ENCODE peak calls at places on chromosomes 5 and 9, in four cellular contexts. Q is T-helper 17 cell, G is lower lobe of right lung, E is left lung. S is an unnamed sample.
A peak's percentile ranks its signal among the peaks of the same experiment; 100 is the strongest.

GRCh38 chr9:5793812-5794211 is 39.1 kb downstream of the ERMP1 start:
- ATAC-seq in Q (peak; percentile 47), E (no peak), G (no peak), S (no peak)

GRCh38 chr9:124834586-124834985 is 18.7 kb upstream of the WDR38 start:
- ATAC-seq in Q (no peak), G (peak; percentile 37), E (peak; percentile 61), S (peak; percentile 23)

GRCh38 chr9:4620046-4620765 is 41.9 kb upstream of the PLPP6 start:
- ATAC-seq in E (no peak), G (no peak), Q (peak; percentile 75), S (no peak)

GRCh38 chr9:83537331-83538171 is 650 bp downstream of the FRMD3 start:
- ATAC-seq in Q (no peak), E (no peak), G (peak; percentile 27), S (no peak)

GRCh38 chr5:17224858-17225436 is 7.5 kb downstream of the BASP1 start:
- ATAC-seq in E (no peak), Q (peak; percentile 54), G (no peak), S (no peak)

GRCh38 chr5:125743939-125744338 is 679.3 kb upstream of the GRAMD2B start:
- ATAC-seq in G (no peak), Q (no peak), E (no peak), S (no peak)

GRCh38 chr5:149452665-149453617 is 73.8 kb upstream of the IL17B start:
- ATAC-seq in G (peak; percentile 27), Q (no peak), E (peak; percentile 45), S (peak; percentile 62)

GRCh38 chr5:139837711-139838380 is 42.2 kb downstream of the PSD2 start:
- ATAC-seq in G (no peak), E (no peak), Q (no peak), S (no peak)

GRCh38 chr5:178859625-178860521 is at the start of gene ZNF354B:
- ATAC-seq in G (peak; percentile 98), E (peak; percentile 99), Q (peak; percentile 98), S (peak; percentile 97)

GRCh38 chr5:129991780-129992179 is 87.5 kb downstream of the CHSY3 start:
- ATAC-seq in E (no peak), G (no peak), Q (no peak), S (no peak)

DNA sequence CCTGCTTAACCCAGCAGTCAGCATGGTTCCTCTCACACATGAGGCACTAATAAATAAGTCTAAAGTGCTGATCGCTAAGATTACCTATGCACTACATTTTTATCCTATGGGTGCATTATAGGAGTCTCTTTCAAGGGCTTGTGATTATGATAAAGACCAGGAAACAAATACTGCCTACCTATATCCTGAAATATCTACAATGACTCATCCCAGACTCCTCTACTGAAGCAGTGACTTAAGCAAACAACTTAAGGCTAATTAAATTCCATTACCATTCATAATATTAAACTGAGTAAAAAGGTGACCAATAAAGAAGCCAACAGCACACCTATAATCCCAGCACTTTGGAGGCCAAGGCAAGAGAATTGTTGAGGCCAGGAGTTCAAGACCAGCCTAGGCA is 338.4 kb downstream of the DNAH5 start:
- ATAC-seq in G (no peak), E (no peak), Q (no peak), S (no peak)
- H3K9me3 ChIP-seq in G (no peaks in the 10 kb centered on the region), E (no peaks in the 10 kb centered on the region), Q (no peaks in the 10 kb centered on the region), S (no peaks in the 10 kb centered on the region)

DNA sequence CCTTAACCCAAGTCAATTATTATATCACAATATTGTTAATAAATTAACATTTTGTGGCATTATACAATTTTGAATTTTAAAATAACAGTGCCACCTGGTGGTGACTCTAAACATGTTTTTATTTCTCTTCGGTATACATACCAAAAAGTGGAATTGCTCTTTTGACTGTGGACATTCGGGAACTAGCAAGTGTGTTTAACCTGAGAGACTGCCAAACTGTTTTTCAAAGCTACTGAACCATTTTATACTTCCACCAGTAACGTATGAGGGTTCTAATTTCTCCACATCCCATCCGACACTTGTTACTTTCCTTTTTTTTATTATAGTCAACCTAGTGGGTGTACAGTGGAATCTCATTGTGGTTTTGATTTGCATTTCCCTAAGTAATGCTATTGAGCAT is 18.3 kb upstream of the HSDL2 start:
- ATAC-seq in G (peak; percentile 38), E (peak; percentile 78), Q (no peak), S (no peak)
- H3K9me3 ChIP-seq in G (no peaks in the 10 kb centered on the region), E (no peaks in the 10 kb centered on the region), Q (no peaks in the 10 kb centered on the region), S (no peaks in the 10 kb centered on the region)

GRCh38 chr9:138117836-138118235 is 240.3 kb downstream of the CACNA1B start:
- ATAC-seq in G (no peak), E (no peak), Q (no peak), S (no peak)

GRCh38 chr9:138118601-138119071 is 241.1 kb downstream of the CACNA1B start:
- ATAC-seq in E (no peak), G (no peak), Q (no peak), S (no peak)

GRCh38 chr9:138115506-138115905 is 237.9 kb downstream of the CACNA1B start:
- ATAC-seq in Q (no peak), G (no peak), E (no peak), S (no peak)

GRCh38 chr9:138116521-138116920 is 238.9 kb downstream of the CACNA1B start:
- ATAC-seq in Q (no peak), E (no peak), G (no peak), S (no peak)

DNA sequence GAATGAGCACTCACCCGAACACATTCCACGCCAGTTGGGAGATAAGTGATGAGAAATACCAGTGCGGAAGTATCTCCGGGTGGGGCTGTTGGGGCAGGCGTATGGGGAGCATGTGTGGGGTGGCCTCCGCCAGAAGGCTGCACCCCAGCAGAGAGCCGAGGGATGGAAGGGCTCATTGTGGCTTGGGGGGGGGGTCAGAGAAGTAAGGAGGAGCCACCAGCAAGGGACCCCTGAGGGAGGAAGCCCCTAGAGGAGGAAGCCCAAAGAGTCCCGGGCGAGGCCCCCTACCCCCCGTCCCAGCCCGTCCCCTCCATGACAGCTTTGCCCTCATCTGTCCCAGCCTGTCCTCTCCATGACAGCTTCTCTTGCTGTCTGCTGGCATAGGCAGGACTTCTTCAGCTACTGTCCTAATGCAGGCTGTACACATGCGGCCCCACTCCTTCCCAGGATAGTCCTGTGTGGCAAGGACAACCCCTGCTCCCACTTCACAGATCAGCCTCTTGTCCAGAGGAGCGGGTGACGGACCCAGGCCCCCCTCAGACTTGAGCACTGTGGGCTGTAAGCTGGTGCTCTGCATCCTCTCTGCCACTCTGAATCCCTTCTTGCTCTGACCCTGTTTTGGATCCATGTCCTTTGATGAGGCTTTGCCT is 239.6 kb downstream of the CACNA1B start:
- ATAC-seq in Q (no peak), E (no peak), G (no peak), S (no peak)
- H3K9me3 ChIP-seq in Q (no peaks in the 10 kb centered on the region), E (no peaks in the 10 kb centered on the region), G (no peaks in the 10 kb centered on the region), S (no peaks in the 10 kb centered on the region)

GRCh38 chr5:166725585-166725984 is 1565.9 kb upstream of the WWC1 start:
- ATAC-seq in Q (no peak), G (no peak), E (no peak), S (no peak)
- H3K9me3 ChIP-seq in Q (no peaks in the 10 kb centered on the region), G (no peaks in the 10 kb centered on the region), E (no peaks in the 10 kb centered on the region), S (no peaks in the 10 kb centered on the region)

GRCh38 chr9:78971505-78971904 is 600.3 kb upstream of the TLE4 start:
- ATAC-seq in E (no peak), Q (no peak), G (no peak), S (no peak)
- H3K9me3 ChIP-seq in E (no peaks in the 10 kb centered on the region), Q (no peaks in the 10 kb centered on the region), G (no peaks in the 10 kb centered on the region), S (no peaks in the 10 kb centered on the region)

GRCh38 chr9:118782790-118783463 is 586.3 kb downstream of the BRINP1 start:
- ATAC-seq in Q (no peak), G (no peak), E (no peak), S (no peak)

GRCh38 chr9:118785456-118785855 is 583.8 kb downstream of the BRINP1 start:
- ATAC-seq in G (no peak), Q (no peak), E (no peak), S (no peak)

DNA sequence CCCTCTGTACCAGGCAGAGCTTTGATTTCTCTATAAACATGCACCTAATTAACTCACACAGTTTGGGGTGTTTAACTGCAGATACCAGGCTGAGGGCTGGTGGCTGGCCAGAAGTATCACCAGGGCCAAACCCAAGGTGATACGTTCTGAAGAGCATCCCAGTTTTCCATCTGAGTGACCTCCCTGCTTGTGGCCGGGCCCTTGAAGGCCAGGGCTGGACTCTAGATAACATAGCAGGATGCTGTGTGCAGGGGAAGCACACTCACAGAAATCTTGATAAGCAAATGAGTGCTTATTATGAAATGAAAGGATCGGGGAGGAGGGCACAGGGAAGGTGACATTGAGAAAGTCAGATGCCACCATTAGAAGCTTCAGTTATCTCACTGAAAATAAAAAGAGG is 582.4 kb downstream of the BRINP1 start:
- ATAC-seq in Q (no peak), E (no peak), G (no peak), S (no peak)
- H3K9me3 ChIP-seq in Q (no peaks in the 10 kb centered on the region), E (no peaks in the 10 kb centered on the region), G (no peaks in the 10 kb centered on the region), S (no peaks in the 10 kb centered on the region)

DNA sequence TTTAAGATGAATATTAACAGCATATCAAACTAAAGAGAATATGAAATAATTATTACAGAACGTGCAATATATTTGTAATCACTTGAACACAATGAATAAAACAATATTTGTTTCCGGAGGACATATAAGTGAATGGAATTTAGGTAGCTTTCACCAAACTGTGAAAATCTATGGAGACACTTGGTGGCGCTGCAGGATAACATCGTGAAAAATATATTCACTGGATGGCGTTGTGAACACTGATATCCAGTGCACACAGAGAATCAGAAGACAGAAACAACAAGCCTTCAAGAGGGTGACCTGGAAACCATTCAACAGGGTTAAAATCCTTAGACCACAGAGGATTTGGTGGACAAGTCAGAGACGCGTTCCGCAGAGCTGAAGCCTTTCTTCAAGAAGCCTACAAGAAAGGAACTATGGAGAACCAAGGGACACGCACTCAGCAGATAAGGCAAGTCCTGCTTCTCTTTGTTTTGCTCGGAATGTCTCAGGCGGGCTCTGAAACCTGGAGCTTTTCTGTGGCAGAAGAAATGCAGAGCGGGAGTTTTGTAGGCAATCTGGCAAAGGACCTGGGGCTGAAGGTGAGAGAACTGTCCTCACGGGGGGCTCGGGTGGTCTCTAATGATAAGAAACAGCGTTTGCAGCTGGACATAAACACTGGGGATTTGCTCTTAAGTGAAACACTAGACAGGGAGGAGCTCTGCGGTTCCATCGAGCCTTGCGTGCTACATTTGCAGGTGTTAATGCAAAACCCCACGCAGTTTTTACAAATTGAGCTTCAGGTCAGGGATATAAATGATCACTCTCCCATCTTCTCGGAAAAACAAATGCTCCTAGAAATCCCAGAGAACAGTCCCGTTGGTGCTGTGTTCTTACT is at the start of gene PCDHB11:
- ATAC-seq in G (no peak), Q (no peak), E (peak; percentile 26), S (no peak)
- H3K9me3 ChIP-seq in G (peaks cover 57% of the 10 kb centered on the region), Q (no peaks in the 10 kb centered on the region), E (peaks cover 5% of the 10 kb centered on the region), S (no peaks in the 10 kb centered on the region)

S was measured in gastroesophageal sphincter.